ENCODE peak calls at places on chromosome 11, in six cellular contexts. S is EL, E is NCI-H526 treated with DMSO at 0.1 percent for 48 hours, G is thoracic aorta, A is nephron progenitor cell, K is DMS153. T is an unnamed sample.

GRCh38 chr11:64120951-64121569 is 44.9 kb downstream of the MACROD1 start:
- DNase-seq in G (no peak), S (peak), E (peak), A (no peak), K (peak), T (no peak)

GRCh38 chr11:73167555-73167954 is 25.4 kb upstream of the FCHSD2 start:
- DNase-seq in G (no peak), K (no peak), A (no peak), E (no peak), S (no peak), T (no peak)

GRCh38 chr11:16527525-16528246 is 171.3 kb upstream of the SOX6 start:
- DNase-seq in A (no peak), S (no peak), E (no peak), G (no peak), K (no peak), T (no peak)

GRCh38 chr11:67277231-67277961 is 11.1 kb downstream of the GRK2 start:
- DNase-seq in S (peak), K (peak), A (peak), G (peak), E (peak), T (peak)

GRCh38 chr11:21761000-21761399 is 431.9 kb upstream of the ANO5 start:
- DNase-seq in G (no peak), A (no peak), E (no peak), S (no peak), K (no peak), T (no peak)

GRCh38 chr11:122850076-122850631 is 11.9 kb downstream of the CRTAM start:
- DNase-seq in E (no peak), G (no peak), K (no peak), S (peak), A (peak), T (no peak)

GRCh38 chr11:70192666-70193410 is 10.3 kb upstream of the FADD start:
- DNase-seq in A (no peak), S (no peak), G (no peak), E (no peak), K (no peak), T (no peak)

GRCh38 chr11:72947229-72947628 is 133.0 kb downstream of the ATG16L2 start:
- DNase-seq in K (no peak), S (no peak), E (no peak), G (no peak), A (no peak), T (no peak)

GRCh38 chr11:3156282-3156660 is 8.8 kb downstream of the OSBPL5 start:
- DNase-seq in K (no peak), S (peak), E (no peak), G (no peak), A (no peak), T (no peak)

GRCh38 chr11:36508743-36509142 is 1.3 kb downstream of the TRAF6 start:
- DNase-seq in E (no peak), K (no peak), S (no peak), A (no peak), G (no peak), T (no peak)